ENCODE peak calls at places on chromosomes 3 and 15, in ten cellular contexts. One of them, this sample, is unnamed.

GRCh38 chr15:57085267-57085666 is 166.8 kb downstream of the TCF12 start:
- DNase-seq in NCI-H524: peak
- DNase-seq in psoas muscle: no peak
- DNase-seq in head of caudate nucleus: no peak
- DNase-seq in activated T-cell treated with anti-CD3 and anti-CD28 coated beads for 24 hours: no peak
- DNase-seq in cerebellum: no peak
- DNase-seq in mesendoderm: no peak
- DNase-seq in NCI-H226: no peak
- DNase-seq in esophagus squamous epithelium: no peak
- DNase-seq in progenitor cell of endocrine pancreas: no peak
- DNase-seq in this sample: no peak

GRCh38 chr15:33994005-33994615 is 25.8 kb downstream of the CHRM5 start:
- DNase-seq in NCI-H524: peak
- DNase-seq in psoas muscle: no peak
- DNase-seq in head of caudate nucleus: peak
- DNase-seq in activated T-cell treated with anti-CD3 and anti-CD28 coated beads for 24 hours: no peak
- DNase-seq in cerebellum: no peak
- DNase-seq in mesendoderm: peak
- DNase-seq in NCI-H226: peak
- DNase-seq in esophagus squamous epithelium: no peak
- DNase-seq in progenitor cell of endocrine pancreas: no peak
- DNase-seq in this sample: no peak

GRCh38 chr3:14216257-14217048 is 37.8 kb downstream of the LSM3 start:
- DNase-seq in NCI-H524: no peak
- DNase-seq in psoas muscle: no peak
- DNase-seq in head of caudate nucleus: peak
- DNase-seq in activated T-cell treated with anti-CD3 and anti-CD28 coated beads for 24 hours: peak
- DNase-seq in cerebellum: peak
- DNase-seq in mesendoderm: peak
- DNase-seq in NCI-H226: no peak
- DNase-seq in esophagus squamous epithelium: no peak
- DNase-seq in progenitor cell of endocrine pancreas: peak
- DNase-seq in this sample: peak

GRCh38 chr3:72630614-72631344 is 217.5 kb downstream of the SHQ1 start:
- DNase-seq in NCI-H524: no peak
- DNase-seq in psoas muscle: no peak
- DNase-seq in head of caudate nucleus: no peak
- DNase-seq in activated T-cell treated with anti-CD3 and anti-CD28 coated beads for 24 hours: no peak
- DNase-seq in cerebellum: no peak
- DNase-seq in mesendoderm: no peak
- DNase-seq in NCI-H226: no peak
- DNase-seq in esophagus squamous epithelium: no peak
- DNase-seq in progenitor cell of endocrine pancreas: no peak
- DNase-seq in this sample: no peak

GRCh38 chr15:101499863-101500713 is 10.6 kb upstream of the PCSK6 start:
- DNase-seq in NCI-H524: peak
- DNase-seq in psoas muscle: peak
- DNase-seq in head of caudate nucleus: peak
- DNase-seq in activated T-cell treated with anti-CD3 and anti-CD28 coated beads for 24 hours: no peak
- DNase-seq in cerebellum: no peak
- DNase-seq in mesendoderm: no peak
- DNase-seq in NCI-H226: no peak
- DNase-seq in esophagus squamous epithelium: no peak
- DNase-seq in progenitor cell of endocrine pancreas: no peak
- DNase-seq in this sample: no peak

GRCh38 chr15:60933914-60934885 is 294.9 kb downstream of the RORA start:
- DNase-seq in NCI-H524: peak
- DNase-seq in psoas muscle: no peak
- DNase-seq in head of caudate nucleus: no peak
- DNase-seq in activated T-cell treated with anti-CD3 and anti-CD28 coated beads for 24 hours: no peak
- DNase-seq in cerebellum: peak
- DNase-seq in mesendoderm: peak
- DNase-seq in NCI-H226: no peak
- DNase-seq in esophagus squamous epithelium: no peak
- DNase-seq in progenitor cell of endocrine pancreas: no peak
- DNase-seq in this sample: no peak

GRCh38 chr3:44106761-44107160 is 134.9 kb upstream of the TOPAZ1 start:
- DNase-seq in NCI-H524: no peak
- DNase-seq in psoas muscle: no peak
- DNase-seq in head of caudate nucleus: peak
- DNase-seq in activated T-cell treated with anti-CD3 and anti-CD28 coated beads for 24 hours: no peak
- DNase-seq in cerebellum: no peak
- DNase-seq in mesendoderm: no peak
- DNase-seq in NCI-H226: no peak
- DNase-seq in esophagus squamous epithelium: no peak
- DNase-seq in progenitor cell of endocrine pancreas: no peak
- DNase-seq in this sample: no peak

GRCh38 chr15:101579766-101580165 is 72.4 kb downstream of the TM2D3 start:
- DNase-seq in NCI-H524: no peak
- DNase-seq in psoas muscle: no peak
- DNase-seq in head of caudate nucleus: no peak
- DNase-seq in activated T-cell treated with anti-CD3 and anti-CD28 coated beads for 24 hours: no peak
- DNase-seq in cerebellum: no peak
- DNase-seq in mesendoderm: no peak
- DNase-seq in NCI-H226: peak
- DNase-seq in esophagus squamous epithelium: no peak
- DNase-seq in progenitor cell of endocrine pancreas: no peak
- DNase-seq in this sample: no peak

GRCh38 chr3:11671648-11672100 is 28.0 kb upstream of the VGLL4 start:
- DNase-seq in NCI-H524: no peak
- DNase-seq in psoas muscle: peak
- DNase-seq in head of caudate nucleus: peak
- DNase-seq in activated T-cell treated with anti-CD3 and anti-CD28 coated beads for 24 hours: no peak
- DNase-seq in cerebellum: peak
- DNase-seq in mesendoderm: no peak
- DNase-seq in NCI-H226: peak
- DNase-seq in esophagus squamous epithelium: no peak
- DNase-seq in progenitor cell of endocrine pancreas: no peak
- DNase-seq in this sample: no peak

GRCh38 chr3:61530355-61530754 is 31.0 kb upstream of the PTPRG start:
- DNase-seq in NCI-H524: peak
- DNase-seq in psoas muscle: no peak
- DNase-seq in head of caudate nucleus: peak
- DNase-seq in activated T-cell treated with anti-CD3 and anti-CD28 coated beads for 24 hours: no peak
- DNase-seq in cerebellum: peak
- DNase-seq in mesendoderm: peak
- DNase-seq in NCI-H226: no peak
- DNase-seq in esophagus squamous epithelium: no peak
- DNase-seq in progenitor cell of endocrine pancreas: no peak
- DNase-seq in this sample: peak

GRCh38 chr3:123380261-123380660 is 68.6 kb downstream of the ADCY5 start:
- DNase-seq in NCI-H524: no peak
- DNase-seq in psoas muscle: no peak
- DNase-seq in head of caudate nucleus: no peak
- DNase-seq in activated T-cell treated with anti-CD3 and anti-CD28 coated beads for 24 hours: no peak
- DNase-seq in cerebellum: no peak
- DNase-seq in mesendoderm: no peak
- DNase-seq in NCI-H226: no peak
- DNase-seq in esophagus squamous epithelium: no peak
- DNase-seq in progenitor cell of endocrine pancreas: no peak
- DNase-seq in this sample: no peak

GRCh38 chr3:61947456-61947855 is 386.1 kb downstream of the PTPRG start:
- DNase-seq in NCI-H524: no peak
- DNase-seq in psoas muscle: peak
- DNase-seq in head of caudate nucleus: no peak
- DNase-seq in activated T-cell treated with anti-CD3 and anti-CD28 coated beads for 24 hours: no peak
- DNase-seq in cerebellum: no peak
- DNase-seq in mesendoderm: no peak
- DNase-seq in NCI-H226: no peak
- DNase-seq in esophagus squamous epithelium: no peak
- DNase-seq in progenitor cell of endocrine pancreas: no peak
- DNase-seq in this sample: no peak

GRCh38 chr15:96849501-96849900 is 519.0 kb downstream of the NR2F2 start:
- DNase-seq in NCI-H524: no peak
- DNase-seq in psoas muscle: no peak
- DNase-seq in head of caudate nucleus: no peak
- DNase-seq in activated T-cell treated with anti-CD3 and anti-CD28 coated beads for 24 hours: no peak
- DNase-seq in cerebellum: no peak
- DNase-seq in mesendoderm: no peak
- DNase-seq in NCI-H226: no peak
- DNase-seq in esophagus squamous epithelium: no peak
- DNase-seq in progenitor cell of endocrine pancreas: no peak
- DNase-seq in this sample: no peak

GRCh38 chr15:61327019-61327631 is 98.0 kb upstream of the RORA start:
- DNase-seq in NCI-H524: no peak
- DNase-seq in psoas muscle: peak
- DNase-seq in head of caudate nucleus: no peak
- DNase-seq in activated T-cell treated with anti-CD3 and anti-CD28 coated beads for 24 hours: no peak
- DNase-seq in cerebellum: no peak
- DNase-seq in mesendoderm: no peak
- DNase-seq in NCI-H226: no peak
- DNase-seq in esophagus squamous epithelium: no peak
- DNase-seq in progenitor cell of endocrine pancreas: no peak
- DNase-seq in this sample: no peak

GRCh38 chr15:24878153-24878552 is 76.6 kb upstream of the SNRPN start:
- DNase-seq in NCI-H524: peak
- DNase-seq in psoas muscle: peak
- DNase-seq in head of caudate nucleus: peak
- DNase-seq in activated T-cell treated with anti-CD3 and anti-CD28 coated beads for 24 hours: peak
- DNase-seq in cerebellum: peak
- DNase-seq in mesendoderm: no peak
- DNase-seq in NCI-H226: no peak
- DNase-seq in esophagus squamous epithelium: no peak
- DNase-seq in progenitor cell of endocrine pancreas: no peak
- DNase-seq in this sample: peak